ENCODE peak calls at places on chromosomes 12 and 14, in four cellular contexts. F is A549; E is CD8-positive, alpha-beta T cell; U is IMR-90. N is an unnamed sample.

GRCh38 chr12:65016881-65017650 is 104.0 kb downstream of the WIF1 start:
- DNase-seq in E (no peak), U (no peak), F (no peak), N (no peak)

GRCh38 chr12:114501474-114501807 is 95.5 kb upstream of the TBX5 start:
- DNase-seq in U (no peak), F (no peak), E (no peak), N (no peak)

GRCh38 chr12:50641566-50641965 is 122.3 kb upstream of the ATF1 start:
- DNase-seq in F (no peak), E (no peak), U (no peak), N (no peak)

GRCh38 chr12:132052191-132052932 is 91.8 kb downstream of the DDX51 start:
- DNase-seq in F (no peak), E (no peak), U (no peak), N (no peak)

GRCh38 chr12:129605666-129606065 is 298.2 kb downstream of the TMEM132D start:
- DNase-seq in F (no peak), E (no peak), U (no peak), N (no peak)

GRCh38 chr12:2893007-2893406 is 2.3 kb downstream of the TULP3 start:
- DNase-seq in F (peak; percentile 43), E (no peak), U (peak; percentile 92), N (peak; percentile 47)

GRCh38 chr12:118271770-118272417 is 100.8 kb downstream of the TAOK3 start:
- DNase-seq in U (no peak), E (no peak), F (no peak), N (no peak)

GRCh38 chr12:52670506-52670905 is 9.7 kb downstream of the KRT1 start:
- DNase-seq in U (no peak), F (no peak), E (no peak), N (no peak)

GRCh38 chr12:74259199-74259598 is 278.4 kb upstream of the ATXN7L3B start:
- DNase-seq in F (no peak), U (no peak), E (no peak), N (no peak)

GRCh38 chr12:64611430-64612286 is 1.4 kb downstream of the RASSF3 start:
- DNase-seq in E (peak; percentile 57), U (peak; percentile 27), F (no peak), N (no peak)

GRCh38 chr14:23364164-23364571 is 804 bp downstream of the EFS start:
- DNase-seq in F (no peak), U (no peak), E (no peak), N (no peak)

GRCh38 chr12:39813776-39814175 is 194.2 kb upstream of the ABCD2 start:
- DNase-seq in F (no peak), E (no peak), U (peak; percentile 22), N (no peak)

GRCh38 chr12:53235164-53235563 is 3.2 kb upstream of the RARG start:
- DNase-seq in E (no peak), F (no peak), U (no peak), N (no peak)

GRCh38 chr14:63759454-63759853 is 31.6 kb upstream of the SGPP1 start:
- DNase-seq in E (peak; percentile 25), F (no peak), U (peak; percentile 7), N (no peak)

GRCh38 chr14:95460647-95461478 is 55.6 kb downstream of the SYNE3 start:
- DNase-seq in U (peak; percentile 79), F (peak; percentile 39), E (no peak), N (peak; percentile 52)

GRCh38 chr14:77375973-77376372 is 921 bp downstream of the TMED8 start:
- DNase-seq in E (no peak), F (no peak), U (no peak), N (no peak)

GRCh38 chr14:77375164-77375950 is 1.5 kb downstream of the TMED8 start:
- DNase-seq in F (no peak), U (no peak), E (no peak), N (no peak)

GRCh38 chr14:77377502-77377844 is 294 bp downstream of the SAMD15 start:
- DNase-seq in U (no peak), E (no peak), F (no peak), N (no peak)

GRCh38 chr14:77376380-77376770 is 519 bp downstream of the TMED8 start:
- DNase-seq in E (peak; percentile 24), U (no peak), F (peak; percentile 15), N (no peak)

GRCh38 chr14:77376771-77377501 is at the start of the genes SAMD15 and TMED8:
- DNase-seq in F (peak; percentile 89), E (peak; percentile 82), U (peak; percentile 80), N (peak; percentile 23)
- TF ChIP-seq CTCF in F (no peak), E (no peak), U (peak; percentile 24), N (peak; percentile 39)

DNA sequence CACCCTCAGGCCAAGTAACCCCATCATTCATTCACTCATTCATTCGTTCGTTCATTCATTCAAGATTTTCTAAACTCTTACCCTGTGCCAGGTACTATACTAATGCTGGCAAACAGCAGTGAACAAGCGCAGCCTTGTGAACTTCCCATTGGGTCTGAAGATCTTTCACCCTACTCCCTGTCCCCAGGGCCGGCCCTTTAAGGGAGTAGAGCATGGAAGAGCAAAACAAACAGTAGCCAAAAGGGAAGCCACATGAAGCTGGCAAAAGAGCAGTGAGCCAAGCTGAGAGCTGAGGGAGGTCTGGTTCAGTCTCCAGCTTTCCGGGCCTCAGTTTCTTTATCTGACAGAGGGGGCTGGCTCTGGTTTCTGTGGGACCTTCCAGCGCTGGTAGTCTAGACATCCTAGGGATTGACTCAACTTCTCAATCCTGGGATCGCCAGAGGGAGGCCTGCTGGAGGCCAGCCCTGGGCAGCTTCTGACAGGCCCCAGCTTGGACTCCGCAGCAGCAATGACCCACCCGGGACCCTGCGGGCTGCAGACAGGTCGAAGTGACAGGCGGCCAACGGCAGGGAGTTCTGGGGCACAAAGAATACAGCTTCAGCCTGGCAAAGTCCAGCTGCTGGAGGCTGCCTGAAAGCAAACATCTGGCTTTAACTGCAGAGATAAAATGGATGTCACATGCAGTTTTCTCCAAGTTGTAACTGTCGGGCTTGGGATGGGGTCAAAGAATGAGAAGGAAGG is 27.1 kb downstream of the ACTN1 start:
- DNase-seq in U (no peak), F (no peak), E (no peak), N (no peak)
- H3K4me3 ChIP-seq in U (no peak overlapping the region), F (peak overlapping the region; percentile 18), E (peak overlapping the region; percentile 18), N (peak overlapping the region; percentile 21)

DNA sequence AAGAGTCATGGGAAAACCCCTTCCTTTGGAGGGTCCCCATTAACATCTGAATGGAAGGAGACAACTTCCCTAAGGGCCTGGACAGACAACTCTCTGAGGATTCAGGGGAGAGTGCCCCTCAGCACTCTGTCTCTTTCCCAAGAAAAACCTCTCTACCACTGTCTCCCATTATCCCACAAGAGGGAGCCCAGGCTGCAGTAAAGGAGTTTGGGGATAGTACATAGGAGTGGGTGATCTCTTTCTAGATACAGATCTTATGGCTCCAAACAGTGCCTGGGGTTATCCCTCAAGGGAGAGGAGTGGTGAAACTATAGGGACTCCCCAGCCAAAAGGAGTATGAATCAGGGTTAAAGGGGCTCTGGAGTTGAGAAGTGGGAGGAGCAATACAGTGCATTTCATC is 6.1 kb downstream of the WNT10B start:
- DNase-seq in U (peak; percentile 38), E (no peak), F (no peak), N (no peak)
- TF ChIP-seq CTCF in U (peak; percentile 62), E (no peak), F (peak; percentile 38), N (peak; percentile 60)

GRCh38 chr14:67360469-67361206 is 510 bp downstream of the EIF2S1 start:
- DNase-seq in F (no peak), U (no peak), E (no peak), N (no peak)

GRCh38 chr14:67359319-67359774 is 257 bp downstream of the ATP6V1D start:
- DNase-seq in E (no peak), U (peak; percentile 63), F (no peak), N (no peak)

GRCh38 chr14:67358914-67359313 is 690 bp downstream of the ATP6V1D start:
- DNase-seq in F (no peak), E (no peak), U (no peak), N (no peak)

GRCh38 chr14:67359775-67360468 is at the start of the genes ATP6V1D and EIF2S1:
- DNase-seq in U (peak; percentile 99), F (peak; percentile 100), E (peak; percentile 100), N (peak; percentile 96)

GRCh38 chr14:67357583-67358354 is 1.8 kb downstream of the ATP6V1D start:
- DNase-seq in F (no peak), E (no peak), U (peak; percentile 30), N (no peak)
- H3K4me3 ChIP-seq in F (no peak overlapping the region), E (no peak overlapping the region), U (no peak overlapping the region), N (peak overlapping the region; percentile 10)

DNA sequence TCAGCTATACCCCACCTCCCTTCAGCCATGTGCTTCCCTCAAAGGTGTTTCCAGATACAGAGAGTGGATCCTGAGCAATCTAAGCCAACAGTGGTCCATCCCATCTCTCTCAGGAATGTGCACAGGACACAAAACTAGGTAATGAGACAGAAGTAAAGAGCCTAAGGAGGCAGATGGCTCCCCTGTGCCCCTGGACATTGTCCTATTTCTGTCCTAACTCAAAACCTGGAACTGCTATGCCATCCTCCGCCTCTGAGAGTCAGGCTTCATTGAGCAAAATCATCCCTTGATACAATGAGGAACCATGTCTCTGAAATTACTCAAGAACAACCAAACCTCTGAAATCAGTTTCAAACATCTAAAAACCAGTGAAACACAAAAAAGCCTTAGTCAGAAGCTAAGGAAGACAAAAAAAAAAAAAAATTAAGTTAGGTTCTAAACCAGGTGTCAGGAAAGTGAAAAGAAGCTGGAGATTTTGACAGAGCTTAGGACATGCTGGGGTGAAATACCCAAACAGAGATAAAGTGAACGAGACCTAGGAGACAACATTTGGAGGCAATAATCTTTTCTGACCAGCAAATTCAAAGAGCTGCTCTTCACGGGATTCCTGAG is 200.3 kb upstream of the PLEKHG7 start:
- DNase-seq in U (no peak), F (peak; percentile 35), E (no peak), N (no peak)
- TF ChIP-seq CTCF in U (no peak), F (no peak), E (no peak), N (no peak)

DNA sequence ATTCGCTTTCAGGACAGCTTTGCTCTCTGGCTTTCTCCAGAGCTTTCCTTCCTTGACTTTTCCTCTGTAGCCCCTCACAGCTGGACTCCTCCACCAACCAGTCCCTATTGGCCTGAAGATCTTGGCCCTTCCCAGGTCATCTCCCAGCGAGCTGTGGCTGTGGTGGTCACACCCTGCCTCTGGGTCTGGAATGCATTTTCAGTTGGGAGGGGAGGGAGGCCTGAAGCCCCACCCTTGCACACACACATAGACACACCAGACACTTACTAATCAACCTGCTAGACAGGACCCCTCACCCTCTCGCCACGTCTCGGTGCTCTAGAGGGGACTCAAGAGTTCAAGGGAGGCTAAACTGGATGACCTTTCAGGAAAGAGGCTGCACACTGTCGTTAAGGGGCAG is 13.9 kb downstream of the JDP2 start:
- DNase-seq in E (no peak), F (no peak), U (no peak), N (no peak)
- H3K4me3 ChIP-seq in E (no peak overlapping the region), F (no peak overlapping the region), U (no peak overlapping the region), N (no peak overlapping the region)

DNA sequence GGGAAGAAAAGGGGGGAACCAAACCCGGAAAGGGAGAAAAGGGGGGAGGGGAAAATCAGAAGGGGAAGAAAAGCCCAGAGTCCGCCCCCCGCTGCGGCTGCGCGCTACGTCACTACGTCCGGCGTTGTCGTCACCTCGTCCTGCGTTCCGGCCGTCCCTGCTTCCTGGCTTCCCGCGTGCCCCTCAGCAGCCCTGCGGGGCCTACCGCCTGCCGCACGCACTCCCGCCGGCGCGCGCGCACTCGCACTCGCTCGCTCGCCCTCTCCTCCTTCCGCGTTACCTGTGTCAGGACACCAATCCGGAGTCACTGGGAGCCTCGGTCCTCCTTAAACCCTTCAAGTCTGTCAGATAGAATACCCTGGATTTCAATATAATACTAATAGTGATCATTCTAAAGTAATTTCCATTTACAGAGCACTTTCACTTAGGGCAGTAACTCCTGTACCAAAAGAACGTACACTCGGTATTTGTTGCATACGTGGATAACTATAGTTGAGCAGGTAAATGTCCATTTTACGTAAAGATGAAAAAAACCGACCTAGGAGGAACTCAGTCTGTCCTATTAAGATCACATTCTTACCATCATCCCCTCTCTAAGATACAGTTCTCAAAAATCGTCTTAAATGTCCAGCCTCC is at the start of gene R3HDM2:
- DNase-seq in U (peak; percentile 96), E (peak; percentile 94), F (peak; percentile 98), N (peak; percentile 57)
- TF ChIP-seq CTCF in U (no peak), E (no peak), F (no peak), N (peak; percentile 22)

N was measured in AG04449.